ENCODE peak calls at places on chromosome 13, in five cellular contexts. B is AG09319, R is left ventricle myocardium inferior, U is progenitor cell of endocrine pancreas, Y is nephron progenitor cell. X is an unnamed sample.

GRCh38 chr13:104553156-104553555 is 1486.9 kb upstream of the SLC10A2 start:
- DNase-seq in Y (no peak), R (no peak), B (no peak), U (no peak), X (no peak)

GRCh38 chr13:113320226-113320875 is 23.3 kb downstream of the LAMP1 start:
- DNase-seq in U (no peak), R (no peak), B (no peak), Y (no peak), X (no peak)

GRCh38 chr13:95181586-95181985 is 119.7 kb downstream of the ABCC4 start:
- DNase-seq in Y (no peak), R (no peak), U (no peak), B (no peak), X (no peak)

GRCh38 chr13:32017449-32017848 is 14.1 kb upstream of the FRY start:
- DNase-seq in R (no peak), B (no peak), Y (no peak), U (no peak), X (no peak)

GRCh38 chr13:79767126-79767525 is 286.2 kb downstream of the NDFIP2 start:
- DNase-seq in R (no peak), Y (no peak), U (no peak), B (no peak), X (no peak)

GRCh38 chr13:113901231-113901630 is 37.4 kb upstream of the GAS6 start:
- DNase-seq in B (no peak), U (no peak), Y (no peak), R (no peak), X (no peak)

GRCh38 chr13:44368062-44368591 is 5.5 kb upstream of the SERP2 start:
- DNase-seq in Y (no peak), R (no peak), U (no peak), B (peak; percentile 78), X (no peak)

GRCh38 chr13:113623491-113624234 is 34.3 kb downstream of the ATP4B start:
- DNase-seq in B (no peak), U (no peak), R (peak; percentile 13), Y (no peak), X (no peak)

GRCh38 chr13:30027569-30028455 is 177.4 kb upstream of the UBL3 start:
- DNase-seq in R (no peak), Y (no peak), U (no peak), B (no peak), X (no peak)

GRCh38 chr13:36160297-36160696 is 29.1 kb upstream of the DCLK1 start:
- DNase-seq in U (no peak), B (no peak), Y (no peak), R (no peak), X (no peak)

GRCh38 chr13:35988648-35989081 is 142.5 kb downstream of the DCLK1 start:
- DNase-seq in Y (no peak), U (no peak), B (no peak), R (no peak), X (no peak)

GRCh38 chr13:30340367-30341184 is 33.2 kb upstream of the KATNAL1 start:
- DNase-seq in U (no peak), R (peak; percentile 67), B (peak; percentile 72), Y (no peak), X (no peak)

GRCh38 chr13:19984430-19985218 is 26.1 kb downstream of the ZMYM2 start:
- DNase-seq in B (peak; percentile 19), R (no peak), Y (no peak), U (no peak), X (no peak)

GRCh38 chr13:23618341-23618740 is 48.1 kb downstream of the TNFRSF19 start:
- DNase-seq in U (no peak), Y (no peak), B (peak; percentile 72), R (no peak), X (no peak)

GRCh38 chr13:42405665-42406390 is 133.9 kb downstream of the AKAP11 start:
- DNase-seq in B (no peak), R (no peak), U (no peak), Y (no peak), X (peak; percentile 30)

GRCh38 chr13:19845758-19846157 is 17.7 kb downstream of the ZMYM5 start:
- DNase-seq in Y (no peak), U (no peak), B (peak; percentile 83), R (no peak), X (no peak)

GRCh38 chr13:100694722-100695644 is 20.4 kb upstream of the TMTC4 start:
- DNase-seq in R (no peak), Y (peak; percentile 48), U (peak; percentile 29), B (no peak), X (no peak)

GRCh38 chr13:99379856-99380255 is 72.7 kb upstream of the GPR183 start:
- DNase-seq in Y (no peak), U (no peak), R (no peak), B (no peak), X (no peak)

GRCh38 chr13:85864963-85865530 is 65.8 kb upstream of the SLITRK6 start:
- DNase-seq in R (no peak), Y (no peak), B (no peak), U (no peak), X (no peak)
- TF ChIP-seq CTCF in R (no peak), Y (peak; percentile 45), B (peak; percentile 5), U (peak; percentile 60), X (no peak)

DNA sequence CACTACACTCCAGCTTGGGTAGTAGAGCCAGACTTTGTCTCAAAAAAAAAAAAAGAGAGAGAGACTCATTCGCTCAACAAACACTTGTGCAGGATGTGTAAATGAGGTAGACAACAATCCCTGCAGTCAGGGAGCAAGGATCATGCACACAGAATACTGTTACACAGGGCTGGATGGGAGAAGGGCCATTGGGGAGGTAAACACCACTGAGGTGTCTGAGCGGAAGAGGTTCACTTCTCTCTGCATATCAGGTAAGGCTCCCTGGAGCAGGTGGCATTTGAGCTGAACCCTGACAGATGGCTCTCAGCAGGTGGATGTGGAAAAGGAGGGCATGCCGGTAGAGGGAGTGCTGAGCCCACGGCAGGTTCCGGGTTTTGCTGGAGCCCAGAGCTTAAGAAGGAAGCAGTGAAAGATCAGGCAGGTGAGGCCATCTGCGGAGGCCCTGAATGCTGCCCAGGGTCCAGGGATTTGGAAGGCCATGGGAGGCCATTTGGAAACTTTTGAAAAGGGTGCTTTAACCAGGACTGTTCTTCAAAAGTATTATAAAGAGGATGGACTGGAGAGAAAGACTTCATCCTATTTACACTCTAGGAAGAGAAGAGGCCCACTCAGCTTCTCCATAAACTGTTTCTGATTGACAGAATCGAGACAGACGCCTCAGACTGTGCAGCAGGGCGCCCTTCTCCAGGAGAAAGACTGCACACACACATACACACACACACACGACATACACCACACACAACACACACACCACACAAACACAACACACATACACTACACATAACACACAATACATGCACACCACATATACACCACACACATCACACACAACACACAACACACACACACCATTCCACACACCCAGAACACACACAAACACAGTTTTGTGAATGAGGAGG is 199.4 kb downstream of the USP12 start:
- DNase-seq in U (no peak), B (no peak), Y (peak; percentile 21), R (no peak), X (no peak)
- TF ChIP-seq CTCF in U (peak; percentile 58), B (peak; percentile 29), Y (peak; percentile 29), R (peak; percentile 44), X (no peak)

GRCh38 chr13:110257408-110257807 is 49.5 kb downstream of the COL4A1 start:
- DNase-seq in R (no peak), Y (no peak), U (no peak), B (no peak), X (no peak)

GRCh38 chr13:110254751-110255553 is 52.0 kb downstream of the COL4A1 start:
- DNase-seq in B (no peak), U (no peak), R (no peak), Y (no peak), X (no peak)

GRCh38 chr13:110256126-110256905 is 50.6 kb downstream of the COL4A1 start:
- DNase-seq in R (no peak), B (no peak), U (no peak), Y (no peak), X (no peak)

GRCh38 chr13:110251227-110251791 is 55.6 kb downstream of the COL4A1 start:
- DNase-seq in Y (no peak), R (no peak), U (no peak), B (no peak), X (no peak)

DNA sequence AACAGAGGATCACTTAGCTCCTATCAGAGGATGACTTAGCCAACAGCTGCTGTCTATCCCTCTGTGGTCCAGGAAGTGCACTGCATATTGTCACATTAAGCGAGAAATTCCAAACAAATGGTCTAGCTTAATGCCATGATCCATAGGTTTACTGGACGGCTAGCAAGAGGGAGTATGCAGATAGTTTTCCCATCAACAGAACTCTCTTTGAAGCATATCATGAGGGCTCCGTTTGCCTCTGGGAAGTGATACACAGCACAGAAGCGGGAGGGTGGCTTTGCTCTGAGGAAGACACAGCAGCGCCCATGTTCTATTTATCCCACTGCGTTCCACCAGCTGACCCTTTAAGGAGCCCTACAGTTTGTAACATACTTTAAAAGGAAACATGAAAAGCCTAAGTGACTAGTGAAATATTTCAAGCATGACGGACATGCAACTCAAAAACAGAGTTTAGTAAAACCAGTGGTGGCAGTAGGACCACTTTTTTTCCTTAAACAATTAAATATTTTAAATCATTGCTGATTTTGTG is 52.7 kb downstream of the COL4A1 start:
- DNase-seq in B (no peak), Y (no peak), R (no peak), U (no peak), X (no peak)
- TF ChIP-seq CTCF in B (no peak), Y (no peak), R (no peak), U (no peak), X (no peak)

DNA sequence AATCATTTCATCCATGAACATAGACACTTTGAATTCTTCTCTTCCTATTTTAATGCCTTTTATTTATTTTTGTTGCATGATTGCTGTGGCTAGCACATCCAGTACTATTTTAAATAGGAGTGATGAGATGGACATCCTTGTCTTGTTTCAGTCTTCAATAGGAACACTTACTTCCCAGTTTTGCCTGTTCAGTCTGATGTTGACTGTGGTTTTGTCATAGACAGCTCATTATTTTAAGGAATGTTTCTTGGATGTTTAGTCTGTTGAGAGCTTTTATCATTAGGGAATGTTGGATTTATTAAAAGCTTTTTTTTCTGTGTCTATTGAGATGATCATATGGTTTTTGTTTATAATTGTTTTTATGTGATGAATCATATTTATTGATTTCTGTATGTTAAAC is 586.6 kb downstream of the SLITRK1 start:
- DNase-seq in Y (no peak), U (no peak), B (no peak), R (no peak), X (no peak)
- TF ChIP-seq CTCF in Y (no peak), U (no peak), B (no peak), R (no peak), X (no peak)